ENCODE peak calls at places on chromosomes 13 and 19, in seven cellular contexts. N, Q, S, Z, V, K and D are unnamed samples.

GRCh38 chr13:48263196-48263595 is 30.2 kb downstream of the ITM2B start:
- DNase-seq in V (peak; percentile 46), K (no peak), Q (no peak), S (no peak), Z (no peak), N (no peak), D (no peak)

GRCh38 chr13:29771247-29771646 is 79.2 kb downstream of the UBL3 start:
- DNase-seq in K (no peak), V (peak; percentile 35), Q (no peak), Z (peak; percentile 52), S (no peak), N (peak; percentile 48), D (no peak)

GRCh38 chr19:36379510-36379819 is 464 bp upstream of the ZFP14 start:
- DNase-seq in S (no peak), Z (no peak), Q (no peak), K (no peak), V (no peak), N (no peak), D (no peak)

GRCh38 chr19:524062-524674 is 7.4 kb upstream of the CDC34 start:
- DNase-seq in Q (no peak), S (no peak), K (no peak), Z (no peak), N (peak; percentile 58), V (no peak), D (no peak)

GRCh38 chr13:102915393-102915792 is 69.6 kb downstream of the ERCC5 start:
- DNase-seq in N (no peak), Q (no peak), Z (no peak), S (no peak), V (no peak), K (no peak), D (no peak)

GRCh38 chr19:29841559-29842367 is 30.0 kb downstream of the CCNE1 start:
- DNase-seq in Z (peak; percentile 64), V (peak; percentile 89), N (peak; percentile 31), Q (peak; percentile 79), K (no peak), S (no peak), D (peak; percentile 67)

GRCh38 chr13:113098163-113098732 is 7.3 kb upstream of the F7 start:
- DNase-seq in N (peak; percentile 83), K (no peak), S (no peak), Z (no peak), Q (peak; percentile 65), V (no peak), D (no peak)

GRCh38 chr13:47114030-47114429 is 217.2 kb upstream of the HTR2A start:
- DNase-seq in V (no peak), Q (no peak), N (peak; percentile 90), S (no peak), Z (no peak), K (no peak), D (peak; percentile 12)

GRCh38 chr13:98432638-98433037 is 144.3 kb downstream of the STK24 start:
- DNase-seq in V (no peak), N (no peak), S (no peak), Z (no peak), K (no peak), Q (no peak), D (no peak)

GRCh38 chr13:23512762-23513395 is 57.3 kb upstream of the TNFRSF19 start:
- DNase-seq in V (no peak), S (no peak), Z (peak; percentile 39), K (no peak), N (no peak), Q (no peak), D (no peak)

GRCh38 chr13:98842858-98843481 is 90.5 kb upstream of the SLC15A1 start:
- DNase-seq in Q (peak; percentile 57), V (peak; percentile 84), K (peak; percentile 80), N (peak; percentile 84), S (no peak), Z (peak; percentile 89), D (peak; percentile 73)

GRCh38 chr19:20928371-20928770 is 5.3 kb downstream of the ZNF85 start:
- DNase-seq in Z (no peak), K (no peak), Q (no peak), S (no peak), V (no peak), N (peak; percentile 92), D (no peak)

GRCh38 chr13:101757446-101758039 is 305.1 kb downstream of the ITGBL1 start:
- DNase-seq in N (peak; percentile 64), S (no peak), V (peak; percentile 54), K (no peak), Q (no peak), Z (peak; percentile 55), D (peak; percentile 29)

GRCh38 chr13:20118268-20119140 is 42.3 kb downstream of the GJA3 start:
- DNase-seq in Z (peak; percentile 72), Q (peak; percentile 80), N (peak; percentile 75), V (peak; percentile 57), S (no peak), K (peak; percentile 27), D (peak; percentile 63)